ENCODE peak calls at places on chromosomes 11 and 22, in ten cellular contexts. T, R, E, F, Z, Q, I, H, N and C are unnamed samples.

GRCh38 chr22:50548046-50548912 is 2.6 kb downstream of the KLHDC7B start:
- DNase-seq in I (no peak), T (no peak), Z (no peak), F (peak; percentile 53), Q (no peak), H (no peak), R (peak; percentile 41), N (peak; percentile 62), E (no peak), C (no peak)

GRCh38 chr11:60251485-60252207 is 8.7 kb upstream of the MS4A4E start:
- DNase-seq in F (no peak), H (peak; percentile 80), E (no peak), I (peak; percentile 70), R (no peak), T (no peak), Z (peak; percentile 14), Q (no peak), N (peak; percentile 7), C (no peak)

GRCh38 chr11:10659339-10660216 is 34.0 kb downstream of the IRAG1 start:
- DNase-seq in N (no peak), I (peak; percentile 57), E (no peak), T (peak; percentile 77), R (no peak), F (no peak), Q (peak; percentile 16), H (no peak), Z (peak; percentile 77), C (no peak)

GRCh38 chr11:128582496-128583366 is 4.6 kb downstream of the ETS1 start:
- DNase-seq in T (no peak), F (no peak), N (no peak), Z (peak; percentile 92), Q (no peak), H (peak; percentile 76), R (no peak), E (no peak), I (peak; percentile 94), C (no peak)

GRCh38 chr22:39953101-39953500 is 7.1 kb upstream of the TMA7B start:
- DNase-seq in T (no peak), E (no peak), R (no peak), I (no peak), F (no peak), Z (no peak), H (no peak), Q (no peak), N (no peak), C (no peak)

GRCh38 chr11:88478136-88478785 is 140.7 kb upstream of the CTSC start:
- DNase-seq in N (no peak), Z (no peak), R (no peak), Q (no peak), F (no peak), I (no peak), E (no peak), H (no peak), T (no peak), C (no peak)

GRCh38 chr11:27913650-27914049 is 194.3 kb downstream of the KIF18A start:
- DNase-seq in I (peak; percentile 19), N (no peak), R (no peak), E (no peak), T (no peak), F (no peak), Q (no peak), Z (peak; percentile 61), H (no peak), C (no peak)

GRCh38 chr22:46967445-46968358 is 205.3 kb downstream of the TBC1D22A start:
- DNase-seq in E (no peak), I (peak; percentile 30), Q (no peak), R (no peak), F (no peak), H (no peak), T (no peak), N (no peak), Z (no peak), C (no peak)

GRCh38 chr11:2213384-2213842 is 41.8 kb upstream of the TH start:
- DNase-seq in I (peak; percentile 43), N (peak; percentile 24), Z (no peak), T (no peak), Q (peak; percentile 9), R (no peak), H (no peak), F (no peak), E (no peak), C (no peak)

DNA sequence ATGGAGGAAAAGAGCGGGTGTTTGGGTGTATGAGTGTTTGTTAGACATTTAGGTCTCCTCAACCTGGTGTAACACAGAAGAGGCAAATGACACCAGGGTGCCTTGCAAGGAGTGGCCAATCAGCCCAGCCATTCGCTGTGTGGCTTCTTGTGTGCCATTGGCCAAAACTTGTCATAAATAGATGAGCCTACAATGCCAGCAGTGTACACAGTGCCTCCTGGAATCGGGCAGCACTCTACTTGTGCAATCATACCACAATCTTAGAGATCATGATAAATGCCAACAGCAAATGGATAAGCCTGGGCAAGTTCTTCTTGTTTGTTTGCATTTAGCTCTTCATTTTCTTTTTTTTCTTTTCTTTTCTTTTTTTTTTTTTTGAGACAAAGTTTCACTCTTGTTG is 11.0 kb upstream of the ADA2 start:
- DNase-seq in E (no peak), Z (no peak), F (no peak), T (no peak), N (no peak), R (no peak), H (no peak), Q (no peak), I (no peak), C (no peak)
- H3K27ac ChIP-seq in E (no peak overlapping the region), Z (no peak overlapping the region), F (no peak overlapping the region), T (no peak overlapping the region), N (no peak overlapping the region), R (no peak overlapping the region), H (no peak overlapping the region), Q (no peak overlapping the region), I (no peak overlapping the region), C (no peak overlapping the region)

DNA sequence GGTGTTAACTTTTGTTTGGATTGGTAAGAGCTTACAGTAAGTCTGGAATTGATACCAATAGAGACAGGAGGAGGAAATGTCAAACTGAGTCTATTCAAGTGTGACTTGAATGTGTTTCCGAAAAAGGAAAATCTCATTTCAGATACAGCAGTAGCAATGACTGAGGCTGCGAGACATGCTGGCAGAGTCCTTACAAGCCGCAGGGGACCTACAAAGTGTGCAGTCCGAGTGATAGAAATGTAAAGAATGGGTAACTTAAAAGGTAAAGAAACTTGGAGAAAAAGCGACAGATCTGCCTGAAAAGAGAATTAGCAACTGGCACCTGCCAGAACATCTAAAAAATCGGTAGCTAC is 444 bp downstream of the CWF19L2 start:
- DNase-seq in Q (no peak), Z (peak; percentile 9), E (no peak), F (no peak), R (peak; percentile 53), H (no peak), N (no peak), T (no peak), I (peak; percentile 28), C (no peak)
- H3K27ac ChIP-seq in Q (peak overlapping the region; percentile 69), Z (peak overlapping the region; percentile 82), E (peak overlapping the region; percentile 80), F (peak overlapping the region; percentile 84), R (peak overlapping the region; percentile 77), H (peak overlapping the region; percentile 59), N (peak overlapping the region; percentile 73), T (peak overlapping the region; percentile 71), I (no peak overlapping the region), C (peak overlapping the region; percentile 75)

GRCh38 chr11:112300094-112300786 is 39.6 kb upstream of the PLET1 start:
- DNase-seq in N (no peak), T (no peak), F (no peak), I (no peak), Q (no peak), E (no peak), H (no peak), R (no peak), Z (no peak), C (no peak)
- H3K27ac ChIP-seq in N (no peak overlapping the region), T (no peak overlapping the region), F (no peak overlapping the region), I (no peak overlapping the region), Q (no peak overlapping the region), E (peak overlapping the region; percentile 67), H (no peak overlapping the region), R (no peak overlapping the region), Z (no peak overlapping the region), C (no peak overlapping the region)

GRCh38 chr11:71448257-71449161 is at the start of gene DHCR7:
- DNase-seq in E (peak; percentile 97), N (peak; percentile 93), H (peak; percentile 94), I (peak; percentile 98), F (peak; percentile 92), T (peak; percentile 94), Q (peak; percentile 96), R (peak; percentile 97), Z (peak; percentile 97), C (peak; percentile 97)

GRCh38 chr11:71450507-71450906 is 2.3 kb upstream of the DHCR7 start:
- DNase-seq in F (no peak), E (no peak), N (no peak), Q (no peak), T (no peak), I (no peak), H (no peak), Z (no peak), R (no peak), C (no peak)

GRCh38 chr11:71447791-71448256 is 369 bp downstream of the DHCR7 start:
- DNase-seq in Q (peak; percentile 35), R (peak; percentile 40), N (peak; percentile 50), F (peak; percentile 56), E (no peak), T (peak; percentile 39), Z (peak; percentile 18), H (peak; percentile 55), I (peak; percentile 75), C (peak; percentile 51)

GRCh38 chr11:71451596-71452353 is 1.2 kb upstream of the NADSYN1 start:
- DNase-seq in R (peak; percentile 57), I (peak; percentile 78), H (no peak), E (peak; percentile 46), Z (no peak), F (no peak), N (no peak), T (no peak), Q (peak; percentile 50), C (peak; percentile 79)

GRCh38 chr11:71449596-71449995 is 1.4 kb upstream of the DHCR7 start:
- DNase-seq in N (no peak), Z (no peak), T (no peak), I (no peak), E (no peak), R (peak; percentile 21), F (no peak), H (no peak), Q (no peak), C (no peak)
- H3K27ac ChIP-seq in N (peak overlapping the region; percentile 82), Z (no peak overlapping the region), T (no peak overlapping the region), I (no peak overlapping the region), E (peak overlapping the region; percentile 90), R (peak overlapping the region; percentile 38), F (peak overlapping the region; percentile 83), H (no peak overlapping the region), Q (peak overlapping the region; percentile 81), C (no peak overlapping the region)